ENCODE peak calls at places on chromosomes 6 and 20, in nine cellular contexts. One of them, this sample, is unnamed.
A peak's percentile ranks its signal among the peaks of the same experiment; 100 is the strongest.

GRCh38 chr20:1577906-1578305 is 20.4 kb upstream of the SIRPD start:
- DNase-seq in ovary: no peak
- DNase-seq in tibial nerve: no peak
- DNase-seq in HCT116: no peak
- DNase-seq in heart left ventricle: no peak
- DNase-seq in stomach: no peak
- DNase-seq in upper lobe of left lung: no peak
- DNase-seq in H1: no peak
- DNase-seq in Peyer's patch: no peak
- DNase-seq in this sample: no peak

GRCh38 chr6:128725271-128726233 is 157.4 kb upstream of the LAMA2 start:
- DNase-seq in ovary: peak; percentile 28
- DNase-seq in tibial nerve: no peak
- DNase-seq in HCT116: peak; percentile 41
- DNase-seq in heart left ventricle: no peak
- DNase-seq in stomach: no peak
- DNase-seq in upper lobe of left lung: no peak
- DNase-seq in H1: no peak
- DNase-seq in Peyer's patch: no peak
- DNase-seq in this sample: peak; percentile 2

GRCh38 chr6:84768442-84769174 is 4.2 kb upstream of the TBX18 start:
- DNase-seq in ovary: no peak
- DNase-seq in tibial nerve: peak; percentile 28
- DNase-seq in HCT116: no peak
- DNase-seq in heart left ventricle: no peak
- DNase-seq in stomach: no peak
- DNase-seq in upper lobe of left lung: peak; percentile 13
- DNase-seq in H1: no peak
- DNase-seq in Peyer's patch: no peak
- DNase-seq in this sample: no peak

GRCh38 chr6:12228447-12229146 is 61.6 kb upstream of the EDN1 start:
- DNase-seq in ovary: no peak
- DNase-seq in tibial nerve: no peak
- DNase-seq in HCT116: no peak
- DNase-seq in heart left ventricle: no peak
- DNase-seq in stomach: no peak
- DNase-seq in upper lobe of left lung: no peak
- DNase-seq in H1: no peak
- DNase-seq in Peyer's patch: peak; percentile 66
- DNase-seq in this sample: no peak

GRCh38 chr6:77106992-77107391 is 356.3 kb downstream of the HTR1B start:
- DNase-seq in ovary: no peak
- DNase-seq in tibial nerve: no peak
- DNase-seq in HCT116: no peak
- DNase-seq in heart left ventricle: no peak
- DNase-seq in stomach: no peak
- DNase-seq in upper lobe of left lung: no peak
- DNase-seq in H1: no peak
- DNase-seq in Peyer's patch: no peak
- DNase-seq in this sample: no peak

GRCh38 chr20:17967595-17968365 is 814 bp downstream of the SNX5 start:
- DNase-seq in ovary: no peak
- DNase-seq in tibial nerve: no peak
- DNase-seq in HCT116: no peak
- DNase-seq in heart left ventricle: no peak
- DNase-seq in stomach: peak; percentile 30
- DNase-seq in upper lobe of left lung: no peak
- DNase-seq in H1: no peak
- DNase-seq in Peyer's patch: no peak
- DNase-seq in this sample: no peak

GRCh38 chr6:40485300-40485699 is 101.9 kb downstream of the LRFN2 start:
- DNase-seq in ovary: no peak
- DNase-seq in tibial nerve: no peak
- DNase-seq in HCT116: no peak
- DNase-seq in heart left ventricle: no peak
- DNase-seq in stomach: no peak
- DNase-seq in upper lobe of left lung: no peak
- DNase-seq in H1: no peak
- DNase-seq in Peyer's patch: no peak
- DNase-seq in this sample: peak; percentile 30

GRCh38 chr6:56357616-56358373 is 110.4 kb upstream of the COL21A1 start:
- DNase-seq in ovary: no peak
- DNase-seq in tibial nerve: no peak
- DNase-seq in HCT116: no peak
- DNase-seq in heart left ventricle: no peak
- DNase-seq in stomach: no peak
- DNase-seq in upper lobe of left lung: no peak
- DNase-seq in H1: no peak
- DNase-seq in Peyer's patch: no peak
- DNase-seq in this sample: no peak

GRCh38 chr20:4573564-4574355 is 147.9 kb upstream of the PRND start:
- DNase-seq in ovary: no peak
- DNase-seq in tibial nerve: no peak
- DNase-seq in HCT116: no peak
- DNase-seq in heart left ventricle: no peak
- DNase-seq in stomach: no peak
- DNase-seq in upper lobe of left lung: no peak
- DNase-seq in H1: no peak
- DNase-seq in Peyer's patch: no peak
- DNase-seq in this sample: no peak

GRCh38 chr6:119079288-119079809 is 885 bp upstream of the FAM184A start:
- DNase-seq in ovary: no peak
- DNase-seq in tibial nerve: no peak
- DNase-seq in HCT116: no peak
- DNase-seq in heart left ventricle: no peak
- DNase-seq in stomach: no peak
- DNase-seq in upper lobe of left lung: no peak
- DNase-seq in H1: no peak
- DNase-seq in Peyer's patch: no peak
- DNase-seq in this sample: no peak

GRCh38 chr6:23343610-23344306 is 774.4 kb downstream of the HDGFL1 start:
- DNase-seq in ovary: no peak
- DNase-seq in tibial nerve: no peak
- DNase-seq in HCT116: no peak
- DNase-seq in heart left ventricle: no peak
- DNase-seq in stomach: no peak
- DNase-seq in upper lobe of left lung: no peak
- DNase-seq in H1: no peak
- DNase-seq in Peyer's patch: no peak
- DNase-seq in this sample: no peak

GRCh38 chr6:44650947-44651346 is 263.4 kb downstream of the CDC5L start:
- DNase-seq in ovary: no peak
- DNase-seq in tibial nerve: no peak
- DNase-seq in HCT116: no peak
- DNase-seq in heart left ventricle: no peak
- DNase-seq in stomach: no peak
- DNase-seq in upper lobe of left lung: no peak
- DNase-seq in H1: no peak
- DNase-seq in Peyer's patch: no peak
- DNase-seq in this sample: no peak

GRCh38 chr6:16278048-16278724 is 39.8 kb downstream of the GMPR start:
- DNase-seq in ovary: no peak
- DNase-seq in tibial nerve: no peak
- DNase-seq in HCT116: peak; percentile 7
- DNase-seq in heart left ventricle: no peak
- DNase-seq in stomach: no peak
- DNase-seq in upper lobe of left lung: no peak
- DNase-seq in H1: no peak
- DNase-seq in Peyer's patch: no peak
- DNase-seq in this sample: no peak

GRCh38 chr6:43772571-43773049 is 2.6 kb downstream of the VEGFA start:
- DNase-seq in ovary: peak; percentile 47
- DNase-seq in tibial nerve: no peak
- DNase-seq in HCT116: no peak
- DNase-seq in heart left ventricle: peak; percentile 72
- DNase-seq in stomach: peak; percentile 51
- DNase-seq in upper lobe of left lung: no peak
- DNase-seq in H1: no peak
- DNase-seq in Peyer's patch: peak; percentile 58
- DNase-seq in this sample: peak; percentile 32

GRCh38 chr6:167305796-167306195 is 14.7 kb downstream of the UNC93A start:
- DNase-seq in ovary: no peak
- DNase-seq in tibial nerve: no peak
- DNase-seq in HCT116: no peak
- DNase-seq in heart left ventricle: no peak
- DNase-seq in stomach: no peak
- DNase-seq in upper lobe of left lung: no peak
- DNase-seq in H1: no peak
- DNase-seq in Peyer's patch: no peak
- DNase-seq in this sample: no peak
- TF ChIP-seq POLR2A in ovary: no peak
- TF ChIP-seq POLR2A in tibial nerve: no peak
- TF ChIP-seq POLR2A in HCT116: no peak
- TF ChIP-seq POLR2A in heart left ventricle: no peak
- TF ChIP-seq POLR2A in stomach: no peak
- TF ChIP-seq POLR2A in upper lobe of left lung: no peak
- TF ChIP-seq POLR2A in H1: no peak
- TF ChIP-seq POLR2A in Peyer's patch: no peak
- TF ChIP-seq POLR2A in this sample: no peak

GRCh38 chr20:23048283-23049200 is 930 bp downstream of the THBD start:
- DNase-seq in ovary: no peak
- DNase-seq in tibial nerve: peak; percentile 37
- DNase-seq in HCT116: no peak
- DNase-seq in heart left ventricle: peak; percentile 89
- DNase-seq in stomach: peak; percentile 79
- DNase-seq in upper lobe of left lung: peak; percentile 93
- DNase-seq in H1: no peak
- DNase-seq in Peyer's patch: peak; percentile 60
- DNase-seq in this sample: peak; percentile 89
- H3K27me3 ChIP-seq in ovary: no peaks in the 10 kb centered on the region
- H3K27me3 ChIP-seq in tibial nerve: peaks cover 9% of the 10 kb centered on the region
- H3K27me3 ChIP-seq in HCT116: peaks cover 3% of the 10 kb centered on the region
- H3K27me3 ChIP-seq in heart left ventricle: peaks cover 28% of the 10 kb centered on the region
- H3K27me3 ChIP-seq in stomach: peaks cover 66% of the 10 kb centered on the region
- H3K27me3 ChIP-seq in upper lobe of left lung: no peaks in the 10 kb centered on the region
- H3K27me3 ChIP-seq in H1: peaks cover 55% of the 10 kb centered on the region
- H3K27me3 ChIP-seq in Peyer's patch: no peaks in the 10 kb centered on the region
- H3K27me3 ChIP-seq in this sample: no peaks in the 10 kb centered on the region

GRCh38 chr6:149316740-149317655 is 514 bp upstream of the TAB2 start:
- DNase-seq in ovary: peak; percentile 92
- DNase-seq in tibial nerve: peak; percentile 84
- DNase-seq in HCT116: peak; percentile 65
- DNase-seq in heart left ventricle: peak; percentile 95
- DNase-seq in stomach: peak; percentile 90
- DNase-seq in upper lobe of left lung: peak; percentile 98
- DNase-seq in H1: peak; percentile 66
- DNase-seq in Peyer's patch: peak; percentile 91
- DNase-seq in this sample: peak; percentile 90
- TF ChIP-seq POLR2A in ovary: peak; percentile 82
- TF ChIP-seq POLR2A in tibial nerve: peak; percentile 78
- TF ChIP-seq POLR2A in HCT116: peak; percentile 23
- TF ChIP-seq POLR2A in heart left ventricle: peak; percentile 23
- TF ChIP-seq POLR2A in stomach: peak; percentile 51
- TF ChIP-seq POLR2A in upper lobe of left lung: peak; percentile 40
- TF ChIP-seq POLR2A in H1: peak; percentile 69
- TF ChIP-seq POLR2A in Peyer's patch: peak; percentile 73
- TF ChIP-seq POLR2A in this sample: no peak

GRCh38 chr20:2799271-2799670 is 1.2 kb downstream of the CPXM1 start:
- DNase-seq in ovary: no peak
- DNase-seq in tibial nerve: no peak
- DNase-seq in HCT116: no peak
- DNase-seq in heart left ventricle: no peak
- DNase-seq in stomach: no peak
- DNase-seq in upper lobe of left lung: peak; percentile 63
- DNase-seq in H1: no peak
- DNase-seq in Peyer's patch: no peak
- DNase-seq in this sample: no peak
- H3K27me3 ChIP-seq in ovary: no peaks in the 10 kb centered on the region
- H3K27me3 ChIP-seq in tibial nerve: peaks cover 68% of the 10 kb centered on the region
- H3K27me3 ChIP-seq in HCT116: no peaks in the 10 kb centered on the region
- H3K27me3 ChIP-seq in heart left ventricle: peaks cover 90% of the 10 kb centered on the region
- H3K27me3 ChIP-seq in stomach: peaks cover 97% of the 10 kb centered on the region
- H3K27me3 ChIP-seq in upper lobe of left lung: no peaks in the 10 kb centered on the region
- H3K27me3 ChIP-seq in H1: peaks cover 35% of the 10 kb centered on the region
- H3K27me3 ChIP-seq in Peyer's patch: no peaks in the 10 kb centered on the region
- H3K27me3 ChIP-seq in this sample: no peaks in the 10 kb centered on the region

DNA sequence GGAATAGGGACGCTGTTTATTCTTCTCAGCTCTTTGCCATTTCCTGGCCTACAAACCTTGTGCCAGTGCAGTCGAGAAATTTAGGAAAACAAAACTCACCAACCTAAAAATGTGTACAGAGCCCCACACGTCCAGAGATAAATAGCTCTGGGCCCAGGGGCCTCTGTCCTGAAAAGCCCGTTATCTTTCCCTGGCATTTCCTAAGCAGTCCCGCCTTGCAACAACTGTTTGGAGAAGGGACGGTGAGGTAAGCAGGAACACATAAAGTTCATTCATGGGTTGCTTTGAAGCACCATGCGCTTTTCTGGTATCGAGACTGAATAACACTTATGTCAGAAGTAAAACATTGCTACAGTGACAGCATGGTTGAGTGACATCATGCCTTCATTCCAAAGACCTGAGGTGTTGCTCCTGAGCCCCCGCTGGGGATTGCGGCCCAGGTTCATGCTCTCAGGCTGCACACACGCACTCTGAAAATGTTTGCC is 80.1 kb upstream of the NXT1 start:
- DNase-seq in ovary: no peak
- DNase-seq in tibial nerve: no peak
- DNase-seq in HCT116: no peak
- DNase-seq in heart left ventricle: no peak
- DNase-seq in stomach: no peak
- DNase-seq in upper lobe of left lung: no peak
- DNase-seq in H1: no peak
- DNase-seq in Peyer's patch: no peak
- DNase-seq in this sample: no peak
- TF ChIP-seq POLR2A in ovary: no peak
- TF ChIP-seq POLR2A in tibial nerve: no peak
- TF ChIP-seq POLR2A in HCT116: no peak
- TF ChIP-seq POLR2A in heart left ventricle: no peak
- TF ChIP-seq POLR2A in stomach: no peak
- TF ChIP-seq POLR2A in upper lobe of left lung: no peak
- TF ChIP-seq POLR2A in H1: no peak
- TF ChIP-seq POLR2A in Peyer's patch: no peak
- TF ChIP-seq POLR2A in this sample: no peak

GRCh38 chr20:32585519-32586127 is 490 bp upstream of the NOL4L start:
- DNase-seq in ovary: no peak
- DNase-seq in tibial nerve: no peak
- DNase-seq in HCT116: no peak
- DNase-seq in heart left ventricle: no peak
- DNase-seq in stomach: no peak
- DNase-seq in upper lobe of left lung: no peak
- DNase-seq in H1: no peak
- DNase-seq in Peyer's patch: no peak
- DNase-seq in this sample: no peak
- H3K27me3 ChIP-seq in ovary: no peaks in the 10 kb centered on the region
- H3K27me3 ChIP-seq in tibial nerve: peaks cover 42% of the 10 kb centered on the region
- H3K27me3 ChIP-seq in HCT116: no peaks in the 10 kb centered on the region
- H3K27me3 ChIP-seq in heart left ventricle: peaks cover 10% of the 10 kb centered on the region
- H3K27me3 ChIP-seq in stomach: peaks cover 61% of the 10 kb centered on the region
- H3K27me3 ChIP-seq in upper lobe of left lung: peaks cover 9% of the 10 kb centered on the region
- H3K27me3 ChIP-seq in H1: peaks cover 36% of the 10 kb centered on the region
- H3K27me3 ChIP-seq in Peyer's patch: no peaks in the 10 kb centered on the region
- H3K27me3 ChIP-seq in this sample: no peaks in the 10 kb centered on the region

GRCh38 chr6:17599885-17600526 is at the start of gene FAM8A1:
- DNase-seq in ovary: peak; percentile 97
- DNase-seq in tibial nerve: peak; percentile 89
- DNase-seq in HCT116: peak; percentile 84
- DNase-seq in heart left ventricle: peak; percentile 98
- DNase-seq in stomach: peak; percentile 96
- DNase-seq in upper lobe of left lung: peak; percentile 98
- DNase-seq in H1: peak; percentile 90
- DNase-seq in Peyer's patch: peak; percentile 98
- DNase-seq in this sample: peak; percentile 96
- TF ChIP-seq POLR2A in ovary: peak; percentile 83
- TF ChIP-seq POLR2A in tibial nerve: peak; percentile 84
- TF ChIP-seq POLR2A in HCT116: peak; percentile 62
- TF ChIP-seq POLR2A in heart left ventricle: no peak
- TF ChIP-seq POLR2A in stomach: peak; percentile 24
- TF ChIP-seq POLR2A in upper lobe of left lung: peak; percentile 63
- TF ChIP-seq POLR2A in H1: peak; percentile 76
- TF ChIP-seq POLR2A in Peyer's patch: peak; percentile 89
- TF ChIP-seq POLR2A in this sample: peak; percentile 64

GRCh38 chr6:114344971-114345274 is 2.1 kb upstream of the HS3ST5 start:
- DNase-seq in ovary: no peak
- DNase-seq in tibial nerve: no peak
- DNase-seq in HCT116: no peak
- DNase-seq in heart left ventricle: no peak
- DNase-seq in stomach: no peak
- DNase-seq in upper lobe of left lung: no peak
- DNase-seq in H1: no peak
- DNase-seq in Peyer's patch: no peak
- DNase-seq in this sample: no peak
- H3K27me3 ChIP-seq in ovary: no peaks in the 10 kb centered on the region
- H3K27me3 ChIP-seq in tibial nerve: peaks cover 13% of the 10 kb centered on the region
- H3K27me3 ChIP-seq in HCT116: peaks cover 13% of the 10 kb centered on the region
- H3K27me3 ChIP-seq in heart left ventricle: peaks cover 55% of the 10 kb centered on the region
- H3K27me3 ChIP-seq in stomach: peaks cover 66% of the 10 kb centered on the region
- H3K27me3 ChIP-seq in upper lobe of left lung: no peaks in the 10 kb centered on the region
- H3K27me3 ChIP-seq in H1: no peaks in the 10 kb centered on the region
- H3K27me3 ChIP-seq in Peyer's patch: no peaks in the 10 kb centered on the region
- H3K27me3 ChIP-seq in this sample: no peaks in the 10 kb centered on the region

This sample was measured in thyroid gland.